ENCODE peak calls at places on chromosome 15, in ten cellular contexts. One of them, this sample, is unnamed.

GRCh38 chr15:96054606-96055005 is 275.9 kb upstream of the NR2F2 start:
- DNase-seq in progenitor cell of endocrine pancreas: no peak
- DNase-seq in HFF-Myc: no peak
- DNase-seq in LNCaP clone FGC: no peak
- DNase-seq in OCI-LY7: no peak
- DNase-seq in foreskin fibroblast: no peak
- DNase-seq in GM13977: no peak
- DNase-seq in left lung: no peak
- DNase-seq in MCF 10A: no peak
- DNase-seq in BJ: no peak
- DNase-seq in this sample: no peak

GRCh38 chr15:64068133-64068532 is 21.8 kb upstream of the DAPK2 start:
- DNase-seq in MCF 10A: no peak
- DNase-seq in progenitor cell of endocrine pancreas: no peak
- DNase-seq in OCI-LY7: no peak
- DNase-seq in foreskin fibroblast: no peak
- DNase-seq in GM13977: no peak
- DNase-seq in left lung: no peak
- DNase-seq in LNCaP clone FGC: no peak
- DNase-seq in BJ: no peak
- DNase-seq in HFF-Myc: no peak
- DNase-seq in this sample: no peak

GRCh38 chr15:77033729-77034619 is 36.9 kb downstream of the TSPAN3 start:
- DNase-seq in progenitor cell of endocrine pancreas: no peak
- DNase-seq in LNCaP clone FGC: no peak
- DNase-seq in BJ: no peak
- DNase-seq in OCI-LY7: no peak
- DNase-seq in MCF 10A: no peak
- DNase-seq in foreskin fibroblast: no peak
- DNase-seq in GM13977: no peak
- DNase-seq in HFF-Myc: no peak
- DNase-seq in left lung: peak; percentile 68
- DNase-seq in this sample: no peak

GRCh38 chr15:52369455-52369854 is 73.9 kb upstream of the MYO5C start:
- DNase-seq in foreskin fibroblast: no peak
- DNase-seq in OCI-LY7: no peak
- DNase-seq in left lung: no peak
- DNase-seq in LNCaP clone FGC: no peak
- DNase-seq in progenitor cell of endocrine pancreas: no peak
- DNase-seq in HFF-Myc: no peak
- DNase-seq in MCF 10A: no peak
- DNase-seq in GM13977: no peak
- DNase-seq in BJ: no peak
- DNase-seq in this sample: no peak

GRCh38 chr15:101431301-101431700 is 58.2 kb downstream of the PCSK6 start:
- DNase-seq in MCF 10A: no peak
- DNase-seq in foreskin fibroblast: no peak
- DNase-seq in BJ: no peak
- DNase-seq in GM13977: no peak
- DNase-seq in HFF-Myc: no peak
- DNase-seq in progenitor cell of endocrine pancreas: no peak
- DNase-seq in left lung: no peak
- DNase-seq in LNCaP clone FGC: no peak
- DNase-seq in OCI-LY7: no peak
- DNase-seq in this sample: no peak

GRCh38 chr15:31392761-31393401 is 66.2 kb downstream of the KLF13 start:
- DNase-seq in LNCaP clone FGC: no peak
- DNase-seq in MCF 10A: no peak
- DNase-seq in foreskin fibroblast: peak; percentile 38
- DNase-seq in GM13977: no peak
- DNase-seq in BJ: no peak
- DNase-seq in HFF-Myc: no peak
- DNase-seq in progenitor cell of endocrine pancreas: no peak
- DNase-seq in OCI-LY7: peak; percentile 33
- DNase-seq in left lung: peak; percentile 86
- DNase-seq in this sample: no peak

GRCh38 chr15:31360843-31361763 is 34.5 kb downstream of the KLF13 start:
- DNase-seq in LNCaP clone FGC: no peak
- DNase-seq in MCF 10A: peak; percentile 25
- DNase-seq in OCI-LY7: peak; percentile 97
- DNase-seq in GM13977: peak; percentile 79
- DNase-seq in HFF-Myc: no peak
- DNase-seq in foreskin fibroblast: no peak
- DNase-seq in BJ: no peak
- DNase-seq in progenitor cell of endocrine pancreas: no peak
- DNase-seq in left lung: peak; percentile 87
- DNase-seq in this sample: no peak

GRCh38 chr15:66822106-66822505 is 120.1 kb downstream of the SMAD6 start:
- DNase-seq in foreskin fibroblast: no peak
- DNase-seq in LNCaP clone FGC: no peak
- DNase-seq in progenitor cell of endocrine pancreas: no peak
- DNase-seq in HFF-Myc: no peak
- DNase-seq in BJ: no peak
- DNase-seq in GM13977: no peak
- DNase-seq in left lung: no peak
- DNase-seq in MCF 10A: no peak
- DNase-seq in OCI-LY7: no peak
- DNase-seq in this sample: no peak

GRCh38 chr15:71708741-71709140 is 101.6 kb upstream of the NR2E3 start:
- DNase-seq in foreskin fibroblast: no peak
- DNase-seq in BJ: no peak
- DNase-seq in LNCaP clone FGC: no peak
- DNase-seq in progenitor cell of endocrine pancreas: no peak
- DNase-seq in GM13977: no peak
- DNase-seq in OCI-LY7: no peak
- DNase-seq in MCF 10A: no peak
- DNase-seq in HFF-Myc: no peak
- DNase-seq in left lung: no peak
- DNase-seq in this sample: no peak

GRCh38 chr15:71706461-71707229 is 103.7 kb upstream of the NR2E3 start:
- DNase-seq in GM13977: no peak
- DNase-seq in OCI-LY7: no peak
- DNase-seq in foreskin fibroblast: no peak
- DNase-seq in left lung: no peak
- DNase-seq in HFF-Myc: no peak
- DNase-seq in BJ: no peak
- DNase-seq in MCF 10A: no peak
- DNase-seq in LNCaP clone FGC: no peak
- DNase-seq in progenitor cell of endocrine pancreas: no peak
- DNase-seq in this sample: no peak

GRCh38 chr15:71708052-71708432 is 102.3 kb upstream of the NR2E3 start:
- DNase-seq in OCI-LY7: no peak
- DNase-seq in left lung: no peak
- DNase-seq in GM13977: no peak
- DNase-seq in progenitor cell of endocrine pancreas: no peak
- DNase-seq in HFF-Myc: no peak
- DNase-seq in foreskin fibroblast: peak; percentile 30
- DNase-seq in MCF 10A: no peak
- DNase-seq in BJ: no peak
- DNase-seq in LNCaP clone FGC: no peak
- DNase-seq in this sample: no peak

GRCh38 chr15:71705151-71705550 is 105.2 kb upstream of the NR2E3 start:
- DNase-seq in LNCaP clone FGC: no peak
- DNase-seq in GM13977: no peak
- DNase-seq in progenitor cell of endocrine pancreas: no peak
- DNase-seq in HFF-Myc: no peak
- DNase-seq in left lung: no peak
- DNase-seq in BJ: no peak
- DNase-seq in OCI-LY7: no peak
- DNase-seq in MCF 10A: no peak
- DNase-seq in foreskin fibroblast: peak; percentile 66
- DNase-seq in this sample: no peak

DNA sequence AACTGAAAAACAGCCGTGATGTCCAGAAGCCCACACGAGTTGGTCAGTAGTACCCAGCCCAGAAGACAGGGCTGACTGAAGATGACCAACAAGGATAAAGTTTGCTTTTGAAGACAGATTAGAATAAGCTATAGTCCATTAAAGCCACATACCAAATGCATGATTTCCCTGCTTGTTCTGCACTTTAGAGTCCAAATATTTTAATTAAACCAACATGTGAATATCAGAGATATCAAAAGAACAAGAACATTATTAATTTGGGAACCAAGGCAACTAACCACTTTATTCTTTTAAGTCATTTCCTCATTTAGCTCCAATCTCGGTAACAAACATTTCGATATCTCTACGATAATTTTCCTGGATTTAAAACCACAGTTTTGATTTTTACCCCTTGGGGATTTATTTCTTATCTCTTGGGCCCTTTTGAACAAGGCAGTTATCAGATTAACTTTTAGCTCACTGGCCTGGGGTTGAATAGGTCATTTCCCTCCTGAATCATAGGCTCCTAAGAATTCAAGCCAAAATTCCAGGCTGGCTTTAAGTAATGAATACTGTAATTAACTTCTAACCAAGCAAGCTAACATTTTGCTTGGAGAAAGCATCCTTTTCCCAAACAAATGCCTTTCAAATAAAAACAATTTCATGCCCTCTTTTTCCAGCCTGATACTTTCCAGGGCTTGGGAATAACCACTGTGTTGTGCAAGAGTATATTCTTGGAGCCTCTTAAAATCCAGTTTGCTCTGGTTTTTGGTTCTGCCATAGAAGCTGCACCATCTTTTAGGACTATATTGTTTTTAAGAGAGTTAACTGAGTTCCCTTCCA is 102.9 kb upstream of the NR2E3 start:
- DNase-seq in HFF-Myc: no peak
- DNase-seq in BJ: peak; percentile 62
- DNase-seq in LNCaP clone FGC: no peak
- DNase-seq in GM13977: no peak
- DNase-seq in MCF 10A: no peak
- DNase-seq in foreskin fibroblast: peak; percentile 80
- DNase-seq in progenitor cell of endocrine pancreas: no peak
- DNase-seq in OCI-LY7: no peak
- DNase-seq in left lung: no peak
- DNase-seq in this sample: peak; percentile 86
- TF ChIP-seq CTCF in HFF-Myc: no peak
- TF ChIP-seq CTCF in BJ: no peak
- TF ChIP-seq CTCF in LNCaP clone FGC: no peak
- TF ChIP-seq CTCF in GM13977: no peak
- TF ChIP-seq CTCF in MCF 10A: no peak
- TF ChIP-seq CTCF in foreskin fibroblast: no peak
- TF ChIP-seq CTCF in progenitor cell of endocrine pancreas: no peak
- TF ChIP-seq CTCF in OCI-LY7: no peak
- TF ChIP-seq CTCF in left lung: no peak
- TF ChIP-seq CTCF in this sample: no peak

DNA sequence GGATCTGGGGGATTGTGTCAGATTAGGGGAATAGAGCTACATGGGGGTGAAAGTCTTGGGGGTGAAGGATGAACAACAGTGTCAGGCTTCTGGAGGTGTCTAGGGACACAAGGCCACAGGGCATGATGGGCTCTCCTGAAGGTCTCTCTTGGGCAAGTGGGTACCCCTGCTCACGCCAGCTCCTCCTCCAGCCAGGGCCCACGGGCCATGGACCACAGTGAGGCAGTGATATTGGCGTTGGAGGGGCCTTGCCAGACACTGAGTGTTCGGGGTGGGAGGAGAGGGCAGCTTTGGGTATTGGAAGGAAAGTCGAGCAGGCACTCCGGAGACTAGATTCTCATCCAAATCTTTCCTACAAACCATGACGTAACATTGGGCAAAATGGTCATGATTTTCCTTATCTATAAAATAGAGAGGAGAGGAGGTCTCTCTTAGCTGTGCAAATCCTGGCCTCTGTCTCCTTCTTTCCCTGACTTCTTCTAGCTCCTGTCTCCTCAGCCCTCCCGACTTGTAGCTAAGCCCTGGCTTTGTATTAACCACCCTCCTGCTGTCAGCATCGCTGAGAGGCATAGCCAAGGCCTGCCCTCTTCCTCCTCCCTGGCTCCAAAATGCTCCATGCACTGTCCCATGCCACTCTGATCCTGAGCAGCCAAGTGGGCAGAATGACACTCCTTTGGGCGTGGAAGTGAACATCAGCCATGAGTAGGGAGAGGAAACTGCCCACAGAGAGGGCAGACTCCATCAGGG is 24.0 kb upstream of the SRP14 start:
- DNase-seq in BJ: no peak
- DNase-seq in GM13977: no peak
- DNase-seq in foreskin fibroblast: no peak
- DNase-seq in OCI-LY7: no peak
- DNase-seq in progenitor cell of endocrine pancreas: no peak
- DNase-seq in LNCaP clone FGC: no peak
- DNase-seq in left lung: no peak
- DNase-seq in MCF 10A: no peak
- DNase-seq in HFF-Myc: no peak
- DNase-seq in this sample: no peak
- TF ChIP-seq CTCF in BJ: no peak
- TF ChIP-seq CTCF in GM13977: no peak
- TF ChIP-seq CTCF in foreskin fibroblast: no peak
- TF ChIP-seq CTCF in OCI-LY7: no peak
- TF ChIP-seq CTCF in progenitor cell of endocrine pancreas: no peak
- TF ChIP-seq CTCF in LNCaP clone FGC: no peak
- TF ChIP-seq CTCF in left lung: no peak
- TF ChIP-seq CTCF in MCF 10A: no peak
- TF ChIP-seq CTCF in HFF-Myc: no peak
- TF ChIP-seq CTCF in this sample: no peak

DNA sequence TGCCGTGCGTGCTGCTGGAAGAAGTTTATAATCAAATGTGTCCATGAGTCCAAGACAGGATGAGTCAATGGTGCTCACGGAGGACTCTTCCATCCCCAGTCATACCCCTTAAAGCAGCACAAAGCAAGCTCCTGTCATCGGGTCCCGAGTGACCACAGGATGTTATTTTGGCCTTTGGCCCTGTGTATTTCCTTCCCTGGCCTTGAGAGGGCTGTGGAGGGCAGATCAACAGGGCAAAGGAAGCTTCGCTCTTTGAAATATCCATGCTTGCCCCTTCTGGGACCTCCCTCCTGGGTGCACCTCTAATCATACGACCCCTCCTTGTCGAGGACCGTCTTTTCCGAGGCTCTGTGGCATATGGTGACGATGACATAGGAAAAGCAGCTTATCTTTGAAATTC is 93.4 kb downstream of the SLCO3A1 start:
- DNase-seq in LNCaP clone FGC: no peak
- DNase-seq in progenitor cell of endocrine pancreas: no peak
- DNase-seq in foreskin fibroblast: no peak
- DNase-seq in MCF 10A: no peak
- DNase-seq in HFF-Myc: no peak
- DNase-seq in GM13977: no peak
- DNase-seq in BJ: no peak
- DNase-seq in left lung: no peak
- DNase-seq in OCI-LY7: no peak
- DNase-seq in this sample: no peak
- TF ChIP-seq CTCF in LNCaP clone FGC: no peak
- TF ChIP-seq CTCF in progenitor cell of endocrine pancreas: no peak
- TF ChIP-seq CTCF in foreskin fibroblast: no peak
- TF ChIP-seq CTCF in MCF 10A: no peak
- TF ChIP-seq CTCF in HFF-Myc: no peak
- TF ChIP-seq CTCF in GM13977: no peak
- TF ChIP-seq CTCF in BJ: no peak
- TF ChIP-seq CTCF in left lung: no peak
- TF ChIP-seq CTCF in OCI-LY7: no peak
- TF ChIP-seq CTCF in this sample: no peak

GRCh38 chr15:81151389-81151788 is 17.3 kb downstream of the CFAP161 start:
- DNase-seq in BJ: no peak
- DNase-seq in progenitor cell of endocrine pancreas: no peak
- DNase-seq in HFF-Myc: no peak
- DNase-seq in MCF 10A: no peak
- DNase-seq in LNCaP clone FGC: no peak
- DNase-seq in left lung: no peak
- DNase-seq in OCI-LY7: no peak
- DNase-seq in GM13977: no peak
- DNase-seq in foreskin fibroblast: no peak
- DNase-seq in this sample: no peak
- TF ChIP-seq CTCF in BJ: no peak
- TF ChIP-seq CTCF in progenitor cell of endocrine pancreas: no peak
- TF ChIP-seq CTCF in HFF-Myc: no peak
- TF ChIP-seq CTCF in MCF 10A: no peak
- TF ChIP-seq CTCF in LNCaP clone FGC: no peak
- TF ChIP-seq CTCF in left lung: no peak
- TF ChIP-seq CTCF in OCI-LY7: no peak
- TF ChIP-seq CTCF in GM13977: no peak
- TF ChIP-seq CTCF in foreskin fibroblast: no peak
- TF ChIP-seq CTCF in this sample: no peak

This sample was measured in AG09319.